ENCODE peak calls at places on chromosome 3, in eight cellular contexts. One of them, this sample, is unnamed.

GRCh38 chr3:182967218-182968204 is 12.8 kb downstream of the DCUN1D1 start:
- DNase-seq in fibroblast of the aortic adventitia: no peak
- DNase-seq in cardiac muscle cell: no peak
- DNase-seq in mammary epithelial cell: no peak
- DNase-seq in GM12865: peak
- DNase-seq in prostate gland: no peak
- DNase-seq in IMR-90: no peak
- DNase-seq in uterus: no peak
- DNase-seq in this sample: no peak

GRCh38 chr3:127551178-127551577 is 39.4 kb downstream of the TPRA1 start:
- DNase-seq in fibroblast of the aortic adventitia: no peak
- DNase-seq in cardiac muscle cell: no peak
- DNase-seq in mammary epithelial cell: no peak
- DNase-seq in GM12865: no peak
- DNase-seq in prostate gland: no peak
- DNase-seq in IMR-90: no peak
- DNase-seq in uterus: no peak
- DNase-seq in this sample: no peak

GRCh38 chr3:44886561-44886960 is 12.2 kb downstream of the TGM4 start:
- DNase-seq in fibroblast of the aortic adventitia: no peak
- DNase-seq in cardiac muscle cell: no peak
- DNase-seq in mammary epithelial cell: peak
- DNase-seq in GM12865: no peak
- DNase-seq in prostate gland: no peak
- DNase-seq in IMR-90: no peak
- DNase-seq in uterus: no peak
- DNase-seq in this sample: no peak

GRCh38 chr3:71380096-71380495 is 203.4 kb downstream of the FOXP1 start:
- DNase-seq in fibroblast of the aortic adventitia: peak
- DNase-seq in cardiac muscle cell: no peak
- DNase-seq in mammary epithelial cell: no peak
- DNase-seq in GM12865: no peak
- DNase-seq in prostate gland: no peak
- DNase-seq in IMR-90: peak
- DNase-seq in uterus: no peak
- DNase-seq in this sample: no peak

GRCh38 chr3:4107430-4107829 is 195.7 kb upstream of the SETMAR start:
- DNase-seq in fibroblast of the aortic adventitia: no peak
- DNase-seq in cardiac muscle cell: no peak
- DNase-seq in mammary epithelial cell: no peak
- DNase-seq in GM12865: no peak
- DNase-seq in prostate gland: no peak
- DNase-seq in IMR-90: no peak
- DNase-seq in uterus: no peak
- DNase-seq in this sample: no peak

GRCh38 chr3:143507735-143508580 is 340.3 kb downstream of the SLC9A9 start:
- DNase-seq in fibroblast of the aortic adventitia: peak
- DNase-seq in cardiac muscle cell: peak
- DNase-seq in mammary epithelial cell: peak
- DNase-seq in GM12865: no peak
- DNase-seq in prostate gland: no peak
- DNase-seq in IMR-90: peak
- DNase-seq in uterus: no peak
- DNase-seq in this sample: no peak

GRCh38 chr3:195085356-195086130 is 185.4 kb downstream of the XXYLT1 start:
- DNase-seq in fibroblast of the aortic adventitia: no peak
- DNase-seq in cardiac muscle cell: no peak
- DNase-seq in mammary epithelial cell: no peak
- DNase-seq in GM12865: no peak
- DNase-seq in prostate gland: no peak
- DNase-seq in IMR-90: no peak
- DNase-seq in uterus: no peak
- DNase-seq in this sample: no peak

GRCh38 chr3:13494463-13495350 is 14.6 kb downstream of the HDAC11 start:
- DNase-seq in fibroblast of the aortic adventitia: peak
- DNase-seq in cardiac muscle cell: peak
- DNase-seq in mammary epithelial cell: no peak
- DNase-seq in GM12865: peak
- DNase-seq in prostate gland: no peak
- DNase-seq in IMR-90: peak
- DNase-seq in uterus: no peak
- DNase-seq in this sample: peak

GRCh38 chr3:39109086-39109485 is 1.6 kb downstream of the TTC21A start:
- DNase-seq in fibroblast of the aortic adventitia: no peak
- DNase-seq in cardiac muscle cell: no peak
- DNase-seq in mammary epithelial cell: no peak
- DNase-seq in GM12865: no peak
- DNase-seq in prostate gland: no peak
- DNase-seq in IMR-90: no peak
- DNase-seq in uterus: no peak
- DNase-seq in this sample: no peak

GRCh38 chr3:55812403-55813013 is 325.4 kb upstream of the WNT5A start:
- DNase-seq in fibroblast of the aortic adventitia: no peak
- DNase-seq in cardiac muscle cell: no peak
- DNase-seq in mammary epithelial cell: no peak
- DNase-seq in GM12865: no peak
- DNase-seq in prostate gland: no peak
- DNase-seq in IMR-90: no peak
- DNase-seq in uterus: no peak
- DNase-seq in this sample: no peak

GRCh38 chr3:63809607-63810006 is 9.5 kb upstream of the C3orf49 start:
- DNase-seq in fibroblast of the aortic adventitia: no peak
- DNase-seq in cardiac muscle cell: no peak
- DNase-seq in mammary epithelial cell: peak
- DNase-seq in GM12865: no peak
- DNase-seq in prostate gland: no peak
- DNase-seq in IMR-90: peak
- DNase-seq in uterus: no peak
- DNase-seq in this sample: no peak

GRCh38 chr3:5197022-5197421 is 9.5 kb downstream of the EDEM1 start:
- DNase-seq in fibroblast of the aortic adventitia: peak
- DNase-seq in cardiac muscle cell: peak
- DNase-seq in mammary epithelial cell: peak
- DNase-seq in GM12865: no peak
- DNase-seq in prostate gland: no peak
- DNase-seq in IMR-90: peak
- DNase-seq in uterus: no peak
- DNase-seq in this sample: no peak

GRCh38 chr3:137131081-137131480 is 173.3 kb downstream of the IL20RB start:
- DNase-seq in fibroblast of the aortic adventitia: no peak
- DNase-seq in cardiac muscle cell: no peak
- DNase-seq in mammary epithelial cell: no peak
- DNase-seq in GM12865: no peak
- DNase-seq in prostate gland: no peak
- DNase-seq in IMR-90: no peak
- DNase-seq in uterus: no peak
- DNase-seq in this sample: no peak

DNA sequence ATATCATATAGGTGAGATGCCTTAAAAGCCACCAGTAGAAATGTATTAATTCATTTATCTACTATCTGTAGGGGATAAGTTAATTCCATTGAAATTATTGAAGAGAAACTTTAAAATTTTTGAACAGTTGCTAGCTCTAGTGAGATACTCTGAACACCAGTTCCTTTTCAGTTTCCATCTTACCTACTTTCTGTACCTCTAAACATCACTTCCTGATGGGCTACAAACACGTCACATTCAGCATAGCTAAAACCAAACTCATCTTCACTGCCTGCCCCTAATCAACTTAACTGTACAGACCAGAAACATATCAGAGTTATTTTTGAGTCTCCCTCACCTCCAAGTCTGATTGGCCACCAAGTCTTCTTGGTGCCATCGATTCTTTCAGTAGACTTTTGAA is 88.9 kb downstream of the FEZF2 start:
- DNase-seq in fibroblast of the aortic adventitia: no peak
- DNase-seq in cardiac muscle cell: no peak
- DNase-seq in mammary epithelial cell: no peak
- DNase-seq in GM12865: peak
- DNase-seq in prostate gland: no peak
- DNase-seq in IMR-90: no peak
- DNase-seq in uterus: no peak
- DNase-seq in this sample: no peak
- H3K4me3 ChIP-seq in fibroblast of the aortic adventitia: no peak
- H3K4me3 ChIP-seq in cardiac muscle cell: no peak
- H3K4me3 ChIP-seq in mammary epithelial cell: no peak
- H3K4me3 ChIP-seq in GM12865: no peak
- H3K4me3 ChIP-seq in prostate gland: no peak
- H3K4me3 ChIP-seq in IMR-90: no peak
- H3K4me3 ChIP-seq in uterus: no peak
- H3K4me3 ChIP-seq in this sample: no peak

DNA sequence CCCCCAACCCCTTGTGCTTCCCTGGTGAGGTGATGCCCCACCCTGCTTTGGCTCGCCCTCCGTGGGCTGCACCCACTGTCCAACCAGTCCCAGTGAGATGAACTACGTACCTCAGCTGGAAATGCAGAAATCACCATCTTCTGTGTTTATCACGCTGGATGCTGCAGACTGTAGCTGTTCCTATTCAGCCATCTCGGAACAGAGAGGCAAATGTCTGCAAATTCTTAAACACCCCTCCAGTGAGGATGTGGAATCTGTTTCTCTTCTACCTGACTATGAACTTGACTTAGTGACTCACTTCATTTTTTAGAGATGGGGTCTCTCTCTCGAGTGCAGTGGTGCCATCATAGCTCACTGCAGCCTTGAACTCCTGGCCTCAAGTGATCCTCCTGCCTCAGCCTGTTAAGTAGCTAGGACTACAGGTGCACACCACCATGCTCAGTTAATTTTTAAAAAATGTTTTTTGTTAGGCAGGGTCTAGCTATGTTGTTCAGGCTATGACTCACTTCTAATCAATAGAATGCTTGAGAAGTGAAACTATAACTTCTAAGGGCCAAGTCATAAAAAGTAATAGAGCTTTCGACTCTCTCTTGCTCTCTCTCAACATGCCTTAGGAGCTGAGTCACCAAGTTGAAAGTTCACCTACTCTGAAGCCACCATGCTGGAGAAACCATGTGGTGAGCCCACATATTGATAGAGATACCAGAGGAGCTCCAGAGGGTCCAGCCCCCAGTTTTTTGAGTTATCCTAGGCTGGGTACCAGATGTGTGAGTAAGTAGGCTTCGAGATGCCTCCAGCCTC is 11.5 kb upstream of the PARP14 start:
- DNase-seq in fibroblast of the aortic adventitia: peak
- DNase-seq in cardiac muscle cell: peak
- DNase-seq in mammary epithelial cell: peak
- DNase-seq in GM12865: peak
- DNase-seq in prostate gland: no peak
- DNase-seq in IMR-90: peak
- DNase-seq in uterus: no peak
- DNase-seq in this sample: no peak
- H3K4me3 ChIP-seq in fibroblast of the aortic adventitia: no peak
- H3K4me3 ChIP-seq in cardiac muscle cell: no peak
- H3K4me3 ChIP-seq in mammary epithelial cell: no peak
- H3K4me3 ChIP-seq in GM12865: no peak
- H3K4me3 ChIP-seq in prostate gland: no peak
- H3K4me3 ChIP-seq in IMR-90: no peak
- H3K4me3 ChIP-seq in uterus: no peak
- H3K4me3 ChIP-seq in this sample: no peak

GRCh38 chr3:32780071-32780734 is 37.6 kb upstream of the TRIM71 start:
- DNase-seq in fibroblast of the aortic adventitia: no peak
- DNase-seq in cardiac muscle cell: no peak
- DNase-seq in mammary epithelial cell: no peak
- DNase-seq in GM12865: no peak
- DNase-seq in prostate gland: no peak
- DNase-seq in IMR-90: no peak
- DNase-seq in uterus: no peak
- DNase-seq in this sample: no peak

GRCh38 chr3:32781211-32781968 is 36.4 kb upstream of the TRIM71 start:
- DNase-seq in fibroblast of the aortic adventitia: peak
- DNase-seq in cardiac muscle cell: peak
- DNase-seq in mammary epithelial cell: peak
- DNase-seq in GM12865: peak
- DNase-seq in prostate gland: peak
- DNase-seq in IMR-90: peak
- DNase-seq in uterus: peak
- DNase-seq in this sample: peak

GRCh38 chr3:32782417-32782816 is 35.4 kb upstream of the TRIM71 start:
- DNase-seq in fibroblast of the aortic adventitia: no peak
- DNase-seq in cardiac muscle cell: no peak
- DNase-seq in mammary epithelial cell: no peak
- DNase-seq in GM12865: no peak
- DNase-seq in prostate gland: no peak
- DNase-seq in IMR-90: no peak
- DNase-seq in uterus: no peak
- DNase-seq in this sample: no peak

GRCh38 chr3:32778389-32778788 is 39.4 kb upstream of the TRIM71 start:
- DNase-seq in fibroblast of the aortic adventitia: no peak
- DNase-seq in cardiac muscle cell: no peak
- DNase-seq in mammary epithelial cell: no peak
- DNase-seq in GM12865: no peak
- DNase-seq in prostate gland: no peak
- DNase-seq in IMR-90: no peak
- DNase-seq in uterus: no peak
- DNase-seq in this sample: no peak

GRCh38 chr3:32780735-32781210 is 37.0 kb upstream of the TRIM71 start:
- DNase-seq in fibroblast of the aortic adventitia: peak
- DNase-seq in cardiac muscle cell: peak
- DNase-seq in mammary epithelial cell: no peak
- DNase-seq in GM12865: peak
- DNase-seq in prostate gland: peak
- DNase-seq in IMR-90: peak
- DNase-seq in uterus: peak
- DNase-seq in this sample: peak
- H3K4me3 ChIP-seq in fibroblast of the aortic adventitia: peak
- H3K4me3 ChIP-seq in cardiac muscle cell: peak
- H3K4me3 ChIP-seq in mammary epithelial cell: peak
- H3K4me3 ChIP-seq in GM12865: peak
- H3K4me3 ChIP-seq in prostate gland: peak
- H3K4me3 ChIP-seq in IMR-90: peak
- H3K4me3 ChIP-seq in uterus: peak
- H3K4me3 ChIP-seq in this sample: peak

GRCh38 chr3:123416173-123416572 is 32.7 kb downstream of the ADCY5 start:
- DNase-seq in fibroblast of the aortic adventitia: no peak
- DNase-seq in cardiac muscle cell: no peak
- DNase-seq in mammary epithelial cell: no peak
- DNase-seq in GM12865: no peak
- DNase-seq in prostate gland: no peak
- DNase-seq in IMR-90: no peak
- DNase-seq in uterus: no peak
- DNase-seq in this sample: no peak

GRCh38 chr3:123412076-123412475 is 36.8 kb downstream of the ADCY5 start:
- DNase-seq in fibroblast of the aortic adventitia: no peak
- DNase-seq in cardiac muscle cell: no peak
- DNase-seq in mammary epithelial cell: no peak
- DNase-seq in GM12865: no peak
- DNase-seq in prostate gland: no peak
- DNase-seq in IMR-90: no peak
- DNase-seq in uterus: no peak
- DNase-seq in this sample: no peak

GRCh38 chr3:123416647-123417046 is 32.2 kb downstream of the ADCY5 start:
- DNase-seq in fibroblast of the aortic adventitia: no peak
- DNase-seq in cardiac muscle cell: no peak
- DNase-seq in mammary epithelial cell: no peak
- DNase-seq in GM12865: no peak
- DNase-seq in prostate gland: no peak
- DNase-seq in IMR-90: no peak
- DNase-seq in uterus: no peak
- DNase-seq in this sample: no peak

GRCh38 chr3:123412811-123413588 is 35.9 kb downstream of the ADCY5 start:
- DNase-seq in fibroblast of the aortic adventitia: no peak
- DNase-seq in cardiac muscle cell: peak
- DNase-seq in mammary epithelial cell: no peak
- DNase-seq in GM12865: no peak
- DNase-seq in prostate gland: no peak
- DNase-seq in IMR-90: no peak
- DNase-seq in uterus: peak
- DNase-seq in this sample: no peak

GRCh38 chr3:123414958-123415792 is 33.7 kb downstream of the ADCY5 start:
- DNase-seq in fibroblast of the aortic adventitia: no peak
- DNase-seq in cardiac muscle cell: no peak
- DNase-seq in mammary epithelial cell: no peak
- DNase-seq in GM12865: no peak
- DNase-seq in prostate gland: no peak
- DNase-seq in IMR-90: no peak
- DNase-seq in uterus: no peak
- DNase-seq in this sample: no peak
- H3K4me3 ChIP-seq in fibroblast of the aortic adventitia: no peak
- H3K4me3 ChIP-seq in cardiac muscle cell: no peak
- H3K4me3 ChIP-seq in mammary epithelial cell: no peak
- H3K4me3 ChIP-seq in GM12865: no peak
- H3K4me3 ChIP-seq in prostate gland: no peak
- H3K4me3 ChIP-seq in IMR-90: no peak
- H3K4me3 ChIP-seq in uterus: no peak
- H3K4me3 ChIP-seq in this sample: no peak